ENCODE peak calls at places on chromosomes 13 and 19, in four cellular contexts. M is cardiac muscle cell, V is fibroblast of lung, U is PC-3. Y is an unnamed sample.

GRCh38 chr19:39024875-39025641 is 7.3 kb downstream of the FBXO27 start:
- DNase-seq in M (no peak), V (no peak), U (no peak), Y (no peak)

GRCh38 chr19:47371269-47371668 is 22.2 kb downstream of the DHX34 start:
- DNase-seq in M (no peak), V (no peak), U (no peak), Y (no peak)

GRCh38 chr19:44608391-44608821 is 5.0 kb upstream of the IGSF23 start:
- DNase-seq in M (peak; percentile 48), V (peak; percentile 50), U (peak; percentile 54), Y (no peak)

GRCh38 chr19:50232600-50232999 is 29.2 kb downstream of the MYH14 start:
- DNase-seq in M (no peak), V (no peak), U (no peak), Y (no peak)

GRCh38 chr13:44079413-44080205 is 199.9 kb downstream of the LACC1 start:
- DNase-seq in M (no peak), V (no peak), U (no peak), Y (no peak)

GRCh38 chr13:97191615-97192014 is 30.5 kb upstream of the MBNL2 start:
- DNase-seq in M (no peak), V (no peak), U (no peak), Y (peak; percentile 49)

GRCh38 chr19:10718205-10719196 is 622 bp downstream of the DNM2 start:
- DNase-seq in M (peak; percentile 51), V (peak; percentile 21), U (peak; percentile 52), Y (no peak)

GRCh38 chr19:46493236-46494114 is 2.2 kb downstream of the PNMA8B start:
- DNase-seq in M (peak; percentile 58), V (no peak), U (no peak), Y (no peak)

GRCh38 chr19:30222428-30222873 is 149.7 kb upstream of the ZNF536 start:
- DNase-seq in M (no peak), V (no peak), U (no peak), Y (no peak)

GRCh38 chr19:6423499-6424189 is 967 bp downstream of the KHSRP start:
- DNase-seq in M (peak; percentile 57), V (peak; percentile 37), U (peak; percentile 50), Y (no peak)

GRCh38 chr13:109871018-109871370 is 84.6 kb upstream of the IRS2 start:
- DNase-seq in M (peak; percentile 34), V (peak; percentile 43), U (peak; percentile 59), Y (no peak)

GRCh38 chr13:76462003-76462402 is 424.2 kb downstream of the KCTD12 start:
- DNase-seq in M (no peak), V (peak; percentile 70), U (no peak), Y (no peak)

GRCh38 chr19:30830875-30831274 is 458.7 kb downstream of the ZNF536 start:
- DNase-seq in M (no peak), V (no peak), U (no peak), Y (no peak)

GRCh38 chr13:107124129-107124718 is 556.3 kb upstream of the ARGLU1 start:
- DNase-seq in M (peak; percentile 33), V (peak; percentile 47), U (peak; percentile 45), Y (no peak)

GRCh38 chr13:58300974-58301681 is 669.6 kb downstream of the PCDH17 start:
- DNase-seq in M (no peak), V (no peak), U (no peak), Y (no peak)

GRCh38 chr13:44240611-44241010 is 133.0 kb upstream of the SERP2 start:
- DNase-seq in M (no peak), V (no peak), U (no peak), Y (no peak)

GRCh38 chr13:29918845-29919244 is 68.4 kb upstream of the UBL3 start:
- DNase-seq in M (peak; percentile 80), V (peak; percentile 80), U (peak; percentile 95), Y (no peak)

GRCh38 chr13:51912091-51912490 is 50.3 kb downstream of the CCDC70 start:
- DNase-seq in M (no peak), V (no peak), U (peak; percentile 52), Y (peak; percentile 66)

GRCh38 chr19:1411255-1412191 is 4.1 kb downstream of the DAZAP1 start:
- DNase-seq in M (peak; percentile 31), V (peak; percentile 66), U (no peak), Y (peak; percentile 94)

GRCh38 chr19:17542042-17542441 is 13.4 kb upstream of the COLGALT1 start:
- DNase-seq in M (no peak), V (no peak), U (no peak), Y (no peak)

GRCh38 chr19:17541184-17541759 is 14.2 kb upstream of the COLGALT1 start:
- DNase-seq in M (no peak), V (no peak), U (no peak), Y (no peak)

GRCh38 chr19:17538684-17539287 is 16.7 kb upstream of the COLGALT1 start:
- DNase-seq in M (no peak), V (no peak), U (peak; percentile 4), Y (no peak)

GRCh38 chr19:17540174-17540573 is 15.3 kb upstream of the COLGALT1 start:
- DNase-seq in M (no peak), V (no peak), U (no peak), Y (no peak)

GRCh38 chr19:17539288-17540117 is 15.9 kb upstream of the COLGALT1 start:
- DNase-seq in M (peak; percentile 98), V (peak; percentile 97), U (peak; percentile 94), Y (peak; percentile 86)
- H3K27ac ChIP-seq in M (no peak overlapping the region), V (no peak overlapping the region), U (no peak overlapping the region), Y (peak overlapping the region; percentile 49)

GRCh38 chr19:13872695-13873389 is 4.1 kb upstream of the NANOS3 start:
- DNase-seq in M (no peak), V (no peak), U (no peak), Y (no peak)
- H3K27ac ChIP-seq in M (no peak overlapping the region), V (no peak overlapping the region), U (no peak overlapping the region), Y (no peak overlapping the region)

GRCh38 chr13:113070855-113071254 is 34.7 kb upstream of the F7 start:
- DNase-seq in M (no peak), V (no peak), U (no peak), Y (no peak)
- H3K27ac ChIP-seq in M (no peak overlapping the region), V (no peak overlapping the region), U (no peak overlapping the region), Y (no peak overlapping the region)

GRCh38 chr19:11843741-11844140 is 4.8 kb upstream of the ZNF439 start:
- DNase-seq in M (no peak), V (no peak), U (no peak), Y (no peak)
- H3K27ac ChIP-seq in M (no peak overlapping the region), V (no peak overlapping the region), U (no peak overlapping the region), Y (no peak overlapping the region)

DNA sequence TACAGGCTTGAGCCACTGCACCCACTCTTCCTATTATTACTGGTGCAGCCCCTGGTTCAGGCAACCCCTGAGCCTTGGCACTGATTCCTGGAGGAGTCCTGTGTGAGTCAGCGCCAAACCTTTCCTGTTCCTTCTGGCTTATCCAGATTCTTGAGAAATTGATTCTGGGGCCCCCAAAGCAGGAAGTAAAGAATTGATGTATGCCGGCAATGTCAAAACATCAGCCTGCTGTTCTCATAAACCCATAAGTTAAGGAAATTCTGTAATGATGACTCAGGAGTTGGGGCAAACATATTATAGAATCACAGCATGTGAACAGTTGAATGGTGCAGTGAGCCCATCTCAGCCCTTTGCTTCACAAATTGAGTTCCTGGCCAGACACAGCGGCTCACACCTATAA is 1.4 kb upstream of the OR7G3 start:
- DNase-seq in M (peak; percentile 70), V (no peak), U (peak; percentile 97), Y (no peak)
- H3K27ac ChIP-seq in M (no peak overlapping the region), V (no peak overlapping the region), U (peak overlapping the region; percentile 41), Y (no peak overlapping the region)

DNA sequence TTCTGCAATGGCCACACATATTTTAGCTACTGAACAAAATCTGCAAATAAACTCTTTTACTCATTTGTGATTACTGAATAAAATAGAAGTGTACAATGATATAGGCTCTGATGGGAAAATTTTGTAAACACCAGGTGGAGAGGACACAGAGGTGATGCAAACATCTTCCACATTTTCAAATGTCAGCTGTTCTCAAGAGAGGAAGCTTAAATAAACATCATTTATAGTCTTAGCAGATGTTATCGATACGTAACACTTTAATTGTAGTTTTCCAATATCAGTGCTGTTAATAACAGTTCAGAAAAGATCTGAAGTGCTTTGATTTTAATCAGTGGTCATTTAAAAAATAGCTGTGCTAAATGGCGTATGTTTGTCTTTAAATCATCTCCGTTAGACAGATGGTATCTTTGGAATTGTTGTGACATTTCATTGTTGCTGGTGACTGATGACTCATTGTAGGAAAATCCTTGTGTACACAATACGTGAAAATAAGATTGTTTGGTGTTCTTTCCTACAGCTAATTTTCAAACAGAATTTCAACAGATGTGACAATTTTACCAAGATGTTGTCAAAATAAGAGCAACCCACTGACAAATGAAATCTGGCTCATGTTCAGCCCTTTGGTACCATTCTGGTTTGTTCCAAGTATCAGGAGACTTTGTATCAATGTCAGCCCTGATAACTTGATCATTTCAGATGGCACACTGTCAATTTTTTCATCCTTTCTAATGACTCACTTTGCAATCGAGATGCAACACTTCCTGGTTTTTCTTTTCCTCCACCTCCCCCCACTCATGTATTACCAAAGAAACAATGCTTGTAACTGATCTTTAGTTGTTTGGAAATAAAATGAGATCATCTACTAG is 516.0 kb downstream of the DCT start:
- DNase-seq in M (peak; percentile 63), V (peak; percentile 73), U (peak; percentile 73), Y (no peak)
- H3K27ac ChIP-seq in M (no peak overlapping the region), V (no peak overlapping the region), U (peak overlapping the region; percentile 74), Y (no peak overlapping the region)

GRCh38 chr13:36848228-36848982 is 29.4 kb downstream of the RFXAP start:
- DNase-seq in M (peak; percentile 16), V (no peak), U (no peak), Y (no peak)

GRCh38 chr13:36850790-36851438 is 31.9 kb downstream of the RFXAP start:
- DNase-seq in M (peak; percentile 5), V (no peak), U (no peak), Y (no peak)

GRCh38 chr13:36847541-36848045 is 28.6 kb downstream of the RFXAP start:
- DNase-seq in M (no peak), V (no peak), U (no peak), Y (no peak)
- H3K27ac ChIP-seq in M (peak overlapping the region; percentile 27), V (no peak overlapping the region), U (no peak overlapping the region), Y (no peak overlapping the region)

Y was measured in dorsolateral prefrontal cortex.